ENCODE peak calls at places on chromosome 2, in ten cellular contexts. H is astrocyte of the cerebellum; Z is effector CD4-positive, alpha-beta T cell; K is amniotic stem cell; U is HuH-7.5; N is heart right ventricle; C is NCI-H748 treated with DMSO at 0.1 percent for 48 hours; M is lung microvascular endothelial cell; T is activated naive CD4-positive, alpha-beta T cell; Y is mammary epithelial cell. R is an unnamed sample.

GRCh38 chr2:36438454-36438977 is 82.9 kb downstream of the CRIM1 start:
- DNase-seq in H (peak), N (no peak), Y (peak), M (no peak), C (no peak), Z (no peak), K (peak), T (no peak), U (no peak), R (peak)

GRCh38 chr2:20352230-20353216 is 1.9 kb upstream of the PUM2 start:
- DNase-seq in Y (no peak), C (no peak), K (no peak), U (no peak), N (no peak), T (no peak), Z (no peak), H (no peak), M (no peak), R (no peak)

GRCh38 chr2:119482481-119483394 is 41.5 kb downstream of the SCTR start:
- DNase-seq in T (no peak), K (no peak), M (peak), Y (no peak), H (no peak), U (no peak), Z (no peak), C (no peak), N (no peak), R (no peak)

GRCh38 chr2:157698430-157698829 is 69.8 kb upstream of the ACVR1C start:
- DNase-seq in U (no peak), T (no peak), M (no peak), K (no peak), Z (no peak), C (no peak), N (no peak), H (peak), Y (no peak), R (peak)

GRCh38 chr2:159640176-159640575 is 23.8 kb upstream of the BAZ2B start:
- DNase-seq in Y (no peak), K (no peak), Z (no peak), C (no peak), U (no peak), T (no peak), N (no peak), M (no peak), H (no peak), R (no peak)

GRCh38 chr2:240374085-240374907 is 61.2 kb upstream of the GPC1 start:
- DNase-seq in K (peak), C (no peak), M (no peak), Y (no peak), Z (no peak), U (peak), H (peak), T (no peak), N (peak), R (peak)

GRCh38 chr2:230814616-230815015 is 50.1 kb upstream of the ITM2C start:
- DNase-seq in Y (no peak), H (peak), M (peak), T (no peak), Z (no peak), C (no peak), U (peak), K (no peak), N (no peak), R (peak)

GRCh38 chr2:195560209-195560907 is 96.7 kb upstream of the SLC39A10 start:
- DNase-seq in N (no peak), Z (no peak), Y (no peak), K (no peak), H (no peak), M (no peak), U (no peak), T (no peak), C (no peak), R (peak)

GRCh38 chr2:26915316-26915715 is 55.1 kb upstream of the MAPRE3 start:
- DNase-seq in U (no peak), T (no peak), H (no peak), K (no peak), N (no peak), M (no peak), Y (no peak), Z (no peak), C (no peak), R (no peak)

GRCh38 chr2:128474014-128474961 is 155.6 kb upstream of the HS6ST1 start:
- DNase-seq in C (no peak), K (no peak), H (no peak), N (no peak), U (no peak), Y (no peak), Z (no peak), M (no peak), T (no peak), R (no peak)

GRCh38 chr2:98488252-98488651 is 43.6 kb downstream of the INPP4A start:
- DNase-seq in Z (no peak), C (no peak), Y (no peak), T (no peak), H (no peak), K (no peak), M (no peak), U (no peak), N (no peak), R (no peak)

GRCh38 chr2:226440119-226440917 is 359.3 kb downstream of the IRS1 start:
- DNase-seq in M (no peak), Z (no peak), N (no peak), U (no peak), H (no peak), C (no peak), Y (no peak), T (no peak), K (no peak), R (peak)

GRCh38 chr2:127578411-127578810 is 42.9 kb downstream of the MYO7B start:
- DNase-seq in K (no peak), N (peak), M (no peak), T (no peak), Y (no peak), H (no peak), U (no peak), Z (no peak), C (no peak), R (no peak)

GRCh38 chr2:70081221-70081620 is 6.1 kb upstream of the PCBP1 start:
- DNase-seq in Z (no peak), N (no peak), T (no peak), C (no peak), Y (no peak), K (no peak), U (no peak), H (no peak), M (no peak), R (no peak)

GRCh38 chr2:104872034-104872865 is 18.3 kb downstream of the POU3F3 start:
- DNase-seq in N (no peak), U (no peak), Y (no peak), C (peak), H (no peak), Z (no peak), K (no peak), T (no peak), M (no peak), R (no peak)

GRCh38 chr2:128312411-128312810 is 6.3 kb downstream of the HS6ST1 start:
- DNase-seq in M (no peak), N (no peak), T (no peak), K (no peak), H (no peak), Z (no peak), C (no peak), Y (no peak), U (no peak), R (no peak)

GRCh38 chr2:42977236-42978174 is 185.1 kb upstream of the HAAO start:
- DNase-seq in C (no peak), Z (no peak), Y (no peak), M (no peak), U (no peak), T (peak), K (no peak), H (no peak), N (no peak), R (no peak)

GRCh38 chr2:211216221-211216620 is 659.8 kb downstream of the CPS1 start:
- DNase-seq in U (no peak), T (no peak), C (no peak), Z (no peak), N (no peak), H (no peak), K (no peak), M (peak), Y (peak), R (peak)